ENCODE peak calls at places on chromosomes 4 and X, in four cellular contexts. One of them, this sample, is unnamed.

GRCh38 chr4:6420036-6420435 is 52.4 kb downstream of the PPP2R2C start:
- DNase-seq in H9: no peak
- DNase-seq in mesendoderm: no peak
- DNase-seq in H1: no peak
- DNase-seq in this sample: no peak

GRCh38 chr4:75698162-75698962 is 25.2 kb upstream of the G3BP2 start:
- DNase-seq in H9: no peak
- DNase-seq in mesendoderm: peak; percentile 47
- DNase-seq in H1: no peak
- DNase-seq in this sample: no peak

GRCh38 chr4:79049840-79050520 is 110.7 kb upstream of the PAQR3 start:
- DNase-seq in H9: no peak
- DNase-seq in mesendoderm: no peak
- DNase-seq in H1: no peak
- DNase-seq in this sample: no peak

GRCh38 chr4:87007345-87008181 is 72.8 kb downstream of the AFF1 start:
- DNase-seq in H9: no peak
- DNase-seq in mesendoderm: peak; percentile 76
- DNase-seq in H1: no peak
- DNase-seq in this sample: peak; percentile 54

GRCh38 chr4:99461623-99462401 is 26.7 kb upstream of the ADH7 start:
- DNase-seq in H9: no peak
- DNase-seq in mesendoderm: no peak
- DNase-seq in H1: no peak
- DNase-seq in this sample: no peak

GRCh38 chr4:86921608-86922252 is 13.1 kb upstream of the AFF1 start:
- DNase-seq in H9: no peak
- DNase-seq in mesendoderm: no peak
- DNase-seq in H1: no peak
- DNase-seq in this sample: no peak

GRCh38 chr4:179465131-179465797 is 2023.0 kb upstream of the AGA start:
- DNase-seq in H9: peak; percentile 52
- DNase-seq in mesendoderm: peak; percentile 83
- DNase-seq in H1: peak; percentile 17
- DNase-seq in this sample: peak; percentile 34

GRCh38 chr4:37889849-37890500 is 909 bp upstream of the TBC1D1 start:
- DNase-seq in H9: peak; percentile 49
- DNase-seq in mesendoderm: peak; percentile 45
- DNase-seq in H1: no peak
- DNase-seq in this sample: peak; percentile 1

GRCh38 chr4:174157106-174157607 is 126.3 kb downstream of the FBXO8 start:
- DNase-seq in H9: no peak
- DNase-seq in mesendoderm: no peak
- DNase-seq in H1: no peak
- DNase-seq in this sample: no peak

GRCh38 chr4:101366331-101366730 is 19.0 kb upstream of the PPP3CA start:
- DNase-seq in H9: no peak
- DNase-seq in mesendoderm: no peak
- DNase-seq in H1: no peak
- DNase-seq in this sample: peak; percentile 54

GRCh38 chr4:20418865-20419451 is 167.3 kb downstream of the SLIT2 start:
- DNase-seq in H9: no peak
- DNase-seq in mesendoderm: peak; percentile 22
- DNase-seq in H1: no peak
- DNase-seq in this sample: peak; percentile 79

GRCh38 chr4:43763029-43763610 is 685.5 kb downstream of the KCTD8 start:
- DNase-seq in H9: no peak
- DNase-seq in mesendoderm: peak; percentile 60
- DNase-seq in H1: no peak
- DNase-seq in this sample: no peak

GRCh38 chr4:43766648-43767047 is 682.0 kb downstream of the KCTD8 start:
- DNase-seq in H9: no peak
- DNase-seq in mesendoderm: no peak
- DNase-seq in H1: no peak
- DNase-seq in this sample: no peak

DNA sequence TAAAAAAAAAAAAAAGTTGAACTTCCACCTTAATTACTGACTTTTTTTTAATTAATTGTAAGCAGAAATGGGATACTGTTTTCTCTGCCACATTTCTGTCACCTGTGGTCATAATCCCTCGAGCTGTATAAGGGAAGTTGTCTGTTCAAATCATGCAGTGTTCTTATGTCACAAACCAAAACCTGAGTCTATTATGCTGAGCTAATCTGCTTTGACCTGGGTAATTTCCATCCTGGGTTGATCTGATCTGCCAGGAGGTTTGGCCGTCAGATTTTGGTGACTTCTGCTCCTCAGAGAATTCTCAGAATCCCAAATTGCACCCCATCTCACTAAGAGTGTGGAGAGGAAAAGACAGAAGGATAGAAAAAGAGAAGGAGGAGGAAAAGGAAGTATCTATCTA is 683.1 kb downstream of the KCTD8 start:
- DNase-seq in H9: no peak
- DNase-seq in mesendoderm: no peak
- DNase-seq in H1: no peak
- DNase-seq in this sample: no peak
- H3K56ac ChIP-seq in H9: no peak overlapping the region
- H3K56ac ChIP-seq in mesendoderm: no peak overlapping the region
- H3K56ac ChIP-seq in H1: no peak overlapping the region
- H3K56ac ChIP-seq in this sample: no peak overlapping the region

DNA sequence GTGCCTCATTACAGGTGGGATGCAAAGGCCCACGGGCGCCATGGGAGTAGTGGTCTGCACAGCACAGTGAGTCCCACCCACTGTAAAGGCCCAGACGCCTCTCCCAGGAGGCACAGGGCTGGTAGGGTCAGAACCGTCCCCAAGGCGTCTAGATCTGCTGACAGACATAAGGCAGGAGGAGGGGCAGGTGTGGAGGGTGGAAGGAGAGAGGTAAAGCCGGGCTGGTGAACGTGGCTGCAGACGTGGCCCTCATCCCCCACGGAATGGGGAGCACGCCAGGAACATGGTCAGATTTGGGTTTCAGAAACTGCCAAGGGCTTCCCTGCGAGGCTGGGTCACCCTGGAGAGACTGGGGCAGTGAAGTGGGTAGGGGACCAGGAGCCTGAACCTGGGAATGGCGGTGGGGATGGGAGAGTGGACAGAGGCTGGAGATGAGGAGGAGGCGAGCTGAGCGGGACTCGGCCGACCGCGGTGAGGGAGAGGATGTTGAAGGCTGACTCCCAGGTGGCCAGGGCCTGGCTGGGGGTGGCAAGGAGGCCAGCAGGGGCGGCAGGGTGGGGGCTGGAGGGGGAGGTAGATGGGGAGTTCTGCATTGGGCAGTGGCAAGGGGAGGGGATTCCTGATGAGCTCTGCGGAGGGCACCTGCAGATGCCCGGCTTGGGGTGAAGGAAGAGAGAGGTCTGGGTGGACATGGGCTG is 184.9 kb downstream of the AFAP1 start:
- DNase-seq in H9: no peak
- DNase-seq in mesendoderm: no peak
- DNase-seq in H1: no peak
- DNase-seq in this sample: no peak
- H2AK5ac ChIP-seq in H9: no peak overlapping the region
- H2AK5ac ChIP-seq in mesendoderm: no peak overlapping the region
- H2AK5ac ChIP-seq in H1: no peak overlapping the region
- H2AK5ac ChIP-seq in this sample: no peak overlapping the region

GRCh38 chr4:54192811-54193210 is 36.3 kb upstream of the PDGFRA start:
- DNase-seq in H9: peak; percentile 37
- DNase-seq in mesendoderm: no peak
- DNase-seq in H1: no peak
- DNase-seq in this sample: no peak

GRCh38 chr4:54199919-54200318 is 29.2 kb upstream of the PDGFRA start:
- DNase-seq in H9: no peak
- DNase-seq in mesendoderm: no peak
- DNase-seq in H1: no peak
- DNase-seq in this sample: no peak

DNA sequence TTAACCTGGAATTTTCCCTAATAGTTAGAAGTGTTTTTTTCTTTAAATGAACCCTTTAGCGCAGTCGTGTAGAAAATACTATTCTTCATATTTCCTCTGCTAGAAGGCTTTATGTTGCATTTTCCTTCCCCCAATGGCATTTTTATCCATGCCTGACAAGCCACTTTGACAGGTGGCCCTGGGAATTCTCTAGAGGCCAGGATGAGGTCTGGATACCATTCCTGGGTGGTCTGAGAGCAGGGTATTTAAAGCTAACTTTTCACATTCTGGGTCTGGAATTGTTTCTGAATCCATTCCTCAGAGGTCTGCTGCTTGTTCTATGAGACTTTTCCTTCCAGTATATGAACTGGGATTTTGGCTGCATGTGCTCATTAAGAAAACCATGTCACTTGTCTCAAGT is 31.2 kb upstream of the PDGFRA start:
- DNase-seq in H9: no peak
- DNase-seq in mesendoderm: peak; percentile 7
- DNase-seq in H1: no peak
- DNase-seq in this sample: no peak
- H3K56ac ChIP-seq in H9: no peak overlapping the region
- H3K56ac ChIP-seq in mesendoderm: no peak overlapping the region
- H3K56ac ChIP-seq in H1: no peak overlapping the region
- H3K56ac ChIP-seq in this sample: no peak overlapping the region

GRCh38 chrX:70062076-70062475 is at the start of gene OTUD6A:
- DNase-seq in H9: no peak
- DNase-seq in mesendoderm: no peak
- DNase-seq in H1: no peak
- DNase-seq in this sample: no peak
- H2AK5ac ChIP-seq in H9: no peak within 1 kb of the TSS
- H2AK5ac ChIP-seq in mesendoderm: no peak within 1 kb of the TSS
- H2AK5ac ChIP-seq in H1: no peak within 1 kb of the TSS
- H2AK5ac ChIP-seq in this sample: no peak within 1 kb of the TSS

GRCh38 chr4:13464973-13465372 is 19.2 kb downstream of the RAB28 start:
- DNase-seq in H9: no peak
- DNase-seq in mesendoderm: no peak
- DNase-seq in H1: no peak
- DNase-seq in this sample: no peak
- H3K56ac ChIP-seq in H9: no peak overlapping the region
- H3K56ac ChIP-seq in mesendoderm: no peak overlapping the region
- H3K56ac ChIP-seq in H1: no peak overlapping the region
- H3K56ac ChIP-seq in this sample: no peak overlapping the region

DNA sequence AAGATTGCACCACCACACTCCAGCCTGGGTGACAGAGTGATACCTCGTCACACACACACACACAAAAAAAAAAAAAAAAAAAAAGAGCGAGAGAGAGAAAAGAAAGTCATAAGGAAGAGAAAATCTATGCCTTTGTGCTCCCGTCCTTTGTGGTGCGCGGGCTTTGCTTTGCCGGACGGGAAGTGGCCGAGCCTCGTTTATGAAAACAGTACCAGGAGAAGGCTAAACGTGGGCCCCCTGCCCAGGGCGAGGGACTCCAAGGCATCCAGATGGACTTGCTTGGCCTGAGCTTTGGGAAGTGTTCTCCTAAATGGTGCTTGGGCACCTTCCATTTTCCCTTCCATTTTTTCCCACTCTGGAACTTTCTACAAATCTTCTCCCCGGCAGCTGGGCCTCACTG is 109.3 kb upstream of the LRPAP1 start:
- DNase-seq in H9: no peak
- DNase-seq in mesendoderm: no peak
- DNase-seq in H1: no peak
- DNase-seq in this sample: no peak
- H2AK5ac ChIP-seq in H9: no peak overlapping the region
- H2AK5ac ChIP-seq in mesendoderm: no peak overlapping the region
- H2AK5ac ChIP-seq in H1: no peak overlapping the region
- H2AK5ac ChIP-seq in this sample: no peak overlapping the region

GRCh38 chr4:88630756-88631155 is 38.5 kb downstream of the HERC3 start:
- DNase-seq in H9: no peak
- DNase-seq in mesendoderm: no peak
- DNase-seq in H1: no peak
- DNase-seq in this sample: peak; percentile 80
- H3K56ac ChIP-seq in H9: no peak overlapping the region
- H3K56ac ChIP-seq in mesendoderm: no peak overlapping the region
- H3K56ac ChIP-seq in H1: no peak overlapping the region
- H3K56ac ChIP-seq in this sample: no peak overlapping the region

This sample was measured in IMR-90.